ENCODE peak calls at places on chromosomes 3 and 15, in four cellular contexts. P, I, R and C are unnamed samples.
A peak's percentile ranks its signal among the peaks of the same experiment; 100 is the strongest.

GRCh38 chr15:48603123-48603500 is 42.4 kb downstream of the FBN1 start:
- DNase-seq in P (no peak), I (no peak), R (no peak), C (no peak)

GRCh38 chr3:123602325-123602724 is 17.5 kb upstream of the HACD2 start:
- DNase-seq in P (no peak), I (peak; percentile 88), R (peak; percentile 85), C (no peak)

GRCh38 chr15:38090223-38090622 is 155.8 kb downstream of the TMCO5A start:
- DNase-seq in P (no peak), I (no peak), R (no peak), C (no peak)

GRCh38 chr3:64666171-64666581 is 21.6 kb downstream of the ADAMTS9 start:
- DNase-seq in P (no peak), I (no peak), R (peak; percentile 60), C (peak; percentile 95)

GRCh38 chr3:189632238-189632637 is 1.0 kb downstream of the TP63 start:
- DNase-seq in P (no peak), I (no peak), R (no peak), C (no peak)

GRCh38 chr15:89067751-89068150 is 20.5 kb upstream of the ABHD2 start:
- DNase-seq in P (no peak), I (no peak), R (peak; percentile 25), C (no peak)

GRCh38 chr3:4986175-4986610 is 7.0 kb downstream of the BHLHE40 start:
- DNase-seq in P (no peak), I (peak; percentile 78), R (no peak), C (no peak)

GRCh38 chr3:44522494-44522933 is 32.5 kb upstream of the ZKSCAN7 start:
- DNase-seq in P (no peak), I (no peak), R (no peak), C (no peak)

GRCh38 chr3:47405820-47406761 is 25.3 kb downstream of the PTPN23 start:
- DNase-seq in P (no peak), I (no peak), R (no peak), C (no peak)

GRCh38 chr15:29674661-29675533 is 147.4 kb downstream of the TJP1 start:
- DNase-seq in P (no peak), I (no peak), R (no peak), C (no peak)

GRCh38 chr15:77336006-77336405 is 83.9 kb downstream of the PEAK1 start:
- DNase-seq in P (no peak), I (no peak), R (no peak), C (no peak)

GRCh38 chr15:59140422-59141226 is 35.7 kb downstream of the CCNB2 start:
- DNase-seq in P (no peak), I (no peak), R (peak; percentile 36), C (no peak)

GRCh38 chr3:78846688-78847087 is 921.1 kb downstream of the ROBO1 start:
- DNase-seq in P (no peak), I (peak; percentile 36), R (peak; percentile 58), C (no peak)

GRCh38 chr15:71146597-71146996 is 31.3 kb downstream of the THSD4 start:
- DNase-seq in P (no peak), I (no peak), R (no peak), C (no peak)

GRCh38 chr3:46097691-46098241 is 70.5 kb upstream of the XCR1 start:
- DNase-seq in P (no peak), I (peak; percentile 45), R (peak; percentile 82), C (no peak)

GRCh38 chr15:67036775-67037555 is 28.4 kb upstream of the SMAD3 start:
- DNase-seq in P (no peak), I (no peak), R (no peak), C (no peak)

GRCh38 chr3:183844606-183845005 is 19.2 kb upstream of the MAP6D1 start:
- DNase-seq in P (no peak), I (peak; percentile 36), R (peak; percentile 87), C (no peak)

GRCh38 chr15:69664572-69665326 is 212.1 kb downstream of the RPLP1 start:
- DNase-seq in P (no peak), I (no peak), R (no peak), C (no peak)

GRCh38 chr15:69663441-69663840 is 210.8 kb downstream of the RPLP1 start:
- DNase-seq in P (no peak), I (no peak), R (no peak), C (no peak)

GRCh38 chr15:69665641-69666091 is 213.0 kb downstream of the RPLP1 start:
- DNase-seq in P (no peak), I (no peak), R (peak; percentile 35), C (no peak)

GRCh38 chr15:69662668-69663000 is 210.0 kb downstream of the RPLP1 start:
- DNase-seq in P (no peak), I (no peak), R (no peak), C (no peak)

DNA sequence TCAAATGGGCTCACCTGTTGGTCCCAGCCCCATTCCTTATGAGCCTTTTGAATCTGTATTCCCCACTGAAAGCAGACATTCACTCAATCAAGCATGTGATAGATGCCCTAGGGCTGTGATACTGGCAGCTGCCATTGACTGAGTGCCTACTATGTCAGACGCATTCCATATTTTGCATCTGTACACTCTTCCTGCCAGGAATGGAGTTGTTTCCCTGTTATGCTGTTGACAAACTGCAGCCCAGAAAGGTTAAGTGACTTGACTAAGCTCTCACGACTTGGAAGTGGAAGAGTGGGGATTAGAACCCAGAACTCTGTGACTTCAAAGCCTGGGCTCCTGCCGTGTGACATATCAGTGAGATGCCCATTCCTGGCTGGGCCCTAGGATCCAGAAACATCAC is 211.4 kb downstream of the RPLP1 start:
- DNase-seq in P (no peak), I (no peak), R (no peak), C (no peak)
- H3K4me3 ChIP-seq in P (no peak overlapping the region), I (no peak overlapping the region), R (no peak overlapping the region), C (no peak overlapping the region)

GRCh38 chr3:38368238-38368637 is 21.7 kb downstream of the XYLB start:
- DNase-seq in P (no peak), I (no peak), R (no peak), C (no peak)

GRCh38 chr3:38367709-38368108 is 21.1 kb downstream of the XYLB start:
- DNase-seq in P (no peak), I (no peak), R (no peak), C (no peak)

GRCh38 chr3:38366082-38366481 is 19.5 kb downstream of the XYLB start:
- DNase-seq in P (no peak), I (no peak), R (no peak), C (no peak)

GRCh38 chr3:38364721-38365400 is 18.3 kb downstream of the XYLB start:
- DNase-seq in P (no peak), I (no peak), R (no peak), C (no peak)

DNA sequence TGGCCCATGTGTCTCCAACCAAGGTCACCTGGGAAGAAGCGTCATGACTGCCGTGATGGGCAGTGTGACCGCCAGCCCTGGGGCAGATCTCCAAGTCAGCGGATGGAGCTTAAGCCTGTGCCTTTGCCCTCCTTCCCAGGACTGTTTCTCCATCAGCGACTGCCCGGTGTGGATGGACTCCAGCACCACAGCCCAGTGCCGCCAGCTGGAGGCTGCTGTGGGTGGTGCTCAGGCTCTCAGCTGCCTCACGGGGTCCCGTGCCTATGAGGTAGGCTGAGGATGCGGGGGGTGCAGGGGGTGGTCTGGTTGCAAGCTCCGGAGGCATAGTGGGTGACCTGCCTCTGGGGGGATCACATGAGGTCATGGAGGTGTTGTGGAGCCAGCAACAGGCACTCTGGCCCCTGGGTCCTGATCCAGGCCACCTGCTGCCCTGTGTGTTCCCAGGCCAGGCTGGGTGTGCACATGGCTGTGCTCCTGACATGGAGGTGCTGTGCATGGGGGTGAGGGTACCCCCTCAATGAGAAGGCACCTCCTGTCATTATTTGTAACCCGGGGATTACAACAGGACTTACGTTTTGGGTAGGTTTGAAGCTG is 19.0 kb downstream of the XYLB start:
- DNase-seq in P (no peak), I (no peak), R (no peak), C (no peak)
- TF ChIP-seq CTCF in P (no peak), I (no peak), R (no peak), C (no peak)

GRCh38 chr3:69321301-69321986 is 64.4 kb downstream of the FRMD4B start:
- DNase-seq in P (no peak), I (no peak), R (no peak), C (no peak)

GRCh38 chr3:69319652-69320051 is 66.2 kb downstream of the FRMD4B start:
- DNase-seq in P (no peak), I (no peak), R (no peak), C (no peak)

GRCh38 chr3:69322110-69322509 is 63.8 kb downstream of the FRMD4B start:
- DNase-seq in P (no peak), I (no peak), R (no peak), C (no peak)

GRCh38 chr3:69318410-69318809 is 67.5 kb downstream of the FRMD4B start:
- DNase-seq in P (no peak), I (no peak), R (no peak), C (no peak)

DNA sequence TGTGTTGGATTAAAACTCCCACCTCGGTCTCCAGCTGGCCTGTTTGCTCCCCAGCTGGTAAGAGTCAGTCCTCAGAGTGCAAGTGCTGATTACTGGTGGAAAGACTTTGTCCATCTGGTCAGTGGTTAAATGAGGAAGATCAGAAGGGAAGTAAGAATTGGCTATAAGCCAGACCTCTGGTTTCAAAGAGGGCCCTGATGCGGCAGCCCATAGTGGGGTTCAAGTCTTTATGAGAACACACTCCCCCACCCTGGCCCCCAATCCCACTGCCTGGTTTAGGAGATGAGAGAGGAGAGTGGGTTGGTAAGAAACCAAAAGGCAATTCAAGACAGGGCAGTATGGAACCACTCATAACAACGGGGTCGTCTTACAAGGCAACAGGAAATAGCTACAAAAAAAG is 65.0 kb downstream of the FRMD4B start:
- DNase-seq in P (no peak), I (no peak), R (no peak), C (no peak)
- H3K4me3 ChIP-seq in P (no peak overlapping the region), I (no peak overlapping the region), R (no peak overlapping the region), C (no peak overlapping the region)

GRCh38 chr3:15525790-15526189 is 4.3 kb upstream of the COLQ start:
- DNase-seq in P (no peak), I (no peak), R (no peak), C (no peak)

GRCh38 chr3:15523660-15524417 is 2.3 kb upstream of the COLQ start:
- DNase-seq in P (no peak), I (no peak), R (no peak), C (no peak)

GRCh38 chr3:15528881-15529537 is 7.5 kb upstream of the COLQ start:
- DNase-seq in P (no peak), I (no peak), R (peak; percentile 17), C (no peak)

GRCh38 chr3:15531346-15531745 is 9.8 kb upstream of the COLQ start:
- DNase-seq in P (no peak), I (no peak), R (no peak), C (no peak)

GRCh38 chr3:15527031-15527459 is 5.5 kb upstream of the COLQ start:
- DNase-seq in P (no peak), I (no peak), R (peak; percentile 24), C (no peak)
- TF ChIP-seq CTCF in P (no peak), I (peak; percentile 56), R (peak; percentile 52), C (no peak)

GRCh38 chr3:120909602-120909878 is 1.5 kb downstream of the STXBP5L start:
- DNase-seq in P (no peak), I (no peak), R (no peak), C (no peak)
- H3K4me3 ChIP-seq in P (no peak overlapping the region), I (no peak overlapping the region), R (no peak overlapping the region), C (no peak overlapping the region)

GRCh38 chr3:119783883-119784282 is 2.0 kb downstream of the NR1I2 start:
- DNase-seq in P (no peak), I (no peak), R (no peak), C (no peak)

GRCh38 chr3:119779731-119780383 is 2.0 kb upstream of the NR1I2 start:
- DNase-seq in P (no peak), I (no peak), R (peak; percentile 15), C (no peak)

GRCh38 chr3:119782435-119782834 is 534 bp downstream of the NR1I2 start:
- DNase-seq in P (no peak), I (no peak), R (no peak), C (no peak)

GRCh38 chr3:119783255-119783654 is 1.4 kb downstream of the NR1I2 start:
- DNase-seq in P (no peak), I (no peak), R (no peak), C (no peak)

GRCh38 chr3:119781330-119782198 is at the start of gene NR1I2:
- DNase-seq in P (no peak), I (no peak), R (no peak), C (no peak)
- TF ChIP-seq CTCF in P (no peak), I (no peak), R (no peak), C (no peak)